ENCODE peak calls at places on chromosomes 12 and 14, in ten cellular contexts. One of them, this sample, is unnamed.

GRCh38 chr12:88339254-88339949 is 197.3 kb downstream of the TMTC3 start:
- DNase-seq in cardiac muscle cell: no peak
- DNase-seq in mucosa of descending colon: no peak
- DNase-seq in fibroblast of mammary gland: peak; percentile 92
- DNase-seq in colonic mucosa: no peak
- DNase-seq in AG09309: no peak
- DNase-seq in left lung: no peak
- DNase-seq in brain microvascular endothelial cell: no peak
- DNase-seq in RWPE2: no peak
- DNase-seq in heart left ventricle: no peak
- DNase-seq in this sample: no peak

GRCh38 chr14:101581806-101582205 is 20.5 kb downstream of the DIO3 start:
- DNase-seq in cardiac muscle cell: no peak
- DNase-seq in mucosa of descending colon: peak; percentile 19
- DNase-seq in fibroblast of mammary gland: no peak
- DNase-seq in colonic mucosa: no peak
- DNase-seq in AG09309: no peak
- DNase-seq in left lung: no peak
- DNase-seq in brain microvascular endothelial cell: no peak
- DNase-seq in RWPE2: no peak
- DNase-seq in heart left ventricle: peak; percentile 11
- DNase-seq in this sample: no peak

GRCh38 chr14:59484611-59485174 is 376 bp downstream of the JKAMP start:
- DNase-seq in cardiac muscle cell: no peak
- DNase-seq in mucosa of descending colon: no peak
- DNase-seq in fibroblast of mammary gland: peak; percentile 37
- DNase-seq in colonic mucosa: no peak
- DNase-seq in AG09309: no peak
- DNase-seq in left lung: no peak
- DNase-seq in brain microvascular endothelial cell: no peak
- DNase-seq in RWPE2: no peak
- DNase-seq in heart left ventricle: no peak
- DNase-seq in this sample: no peak

GRCh38 chr12:89129471-89129870 is 222.8 kb downstream of the DUSP6 start:
- DNase-seq in cardiac muscle cell: no peak
- DNase-seq in mucosa of descending colon: no peak
- DNase-seq in fibroblast of mammary gland: no peak
- DNase-seq in colonic mucosa: no peak
- DNase-seq in AG09309: no peak
- DNase-seq in left lung: no peak
- DNase-seq in brain microvascular endothelial cell: no peak
- DNase-seq in RWPE2: no peak
- DNase-seq in heart left ventricle: no peak
- DNase-seq in this sample: no peak

GRCh38 chr12:84599539-84599938 is 313.1 kb downstream of the SLC6A15 start:
- DNase-seq in cardiac muscle cell: no peak
- DNase-seq in mucosa of descending colon: no peak
- DNase-seq in fibroblast of mammary gland: peak; percentile 49
- DNase-seq in colonic mucosa: no peak
- DNase-seq in AG09309: peak; percentile 7
- DNase-seq in left lung: no peak
- DNase-seq in brain microvascular endothelial cell: peak; percentile 59
- DNase-seq in RWPE2: no peak
- DNase-seq in heart left ventricle: no peak
- DNase-seq in this sample: no peak

GRCh38 chr12:116492703-116493324 is 66.4 kb upstream of the MAP1LC3B2 start:
- DNase-seq in cardiac muscle cell: no peak
- DNase-seq in mucosa of descending colon: no peak
- DNase-seq in fibroblast of mammary gland: peak; percentile 95
- DNase-seq in colonic mucosa: no peak
- DNase-seq in AG09309: peak; percentile 44
- DNase-seq in left lung: no peak
- DNase-seq in brain microvascular endothelial cell: peak; percentile 79
- DNase-seq in RWPE2: no peak
- DNase-seq in heart left ventricle: no peak
- DNase-seq in this sample: peak; percentile 67

GRCh38 chr12:131855521-131856142 is 27.4 kb downstream of the MMP17 start:
- DNase-seq in cardiac muscle cell: no peak
- DNase-seq in mucosa of descending colon: no peak
- DNase-seq in fibroblast of mammary gland: no peak
- DNase-seq in colonic mucosa: no peak
- DNase-seq in AG09309: no peak
- DNase-seq in left lung: no peak
- DNase-seq in brain microvascular endothelial cell: no peak
- DNase-seq in RWPE2: no peak
- DNase-seq in heart left ventricle: no peak
- DNase-seq in this sample: no peak

GRCh38 chr12:115354007-115354452 is 670.1 kb upstream of the TBX3 start:
- DNase-seq in cardiac muscle cell: no peak
- DNase-seq in mucosa of descending colon: no peak
- DNase-seq in fibroblast of mammary gland: peak; percentile 98
- DNase-seq in colonic mucosa: peak; percentile 56
- DNase-seq in AG09309: peak; percentile 88
- DNase-seq in left lung: peak; percentile 46
- DNase-seq in brain microvascular endothelial cell: peak; percentile 97
- DNase-seq in RWPE2: peak; percentile 82
- DNase-seq in heart left ventricle: peak; percentile 69
- DNase-seq in this sample: peak; percentile 75

DNA sequence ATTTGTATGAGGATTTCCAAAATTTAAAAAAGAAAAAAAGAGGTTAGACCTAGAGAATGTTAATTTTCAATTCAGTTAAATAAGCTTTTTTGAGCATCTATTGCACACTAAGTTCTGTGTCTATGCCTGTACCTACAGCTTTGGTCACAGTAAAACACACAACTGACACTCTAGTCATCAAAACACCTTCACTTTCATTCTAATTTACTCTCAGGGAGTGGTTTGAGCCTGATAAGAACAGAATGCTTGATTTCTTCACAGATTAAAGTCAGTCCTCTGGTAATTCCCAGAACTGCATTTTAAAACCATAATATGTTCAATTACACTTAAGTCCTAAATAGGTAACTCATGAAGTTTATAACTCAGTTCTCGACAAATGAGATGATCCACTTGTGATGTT is 9.2 kb downstream of the SLC5A8 start:
- DNase-seq in cardiac muscle cell: no peak
- DNase-seq in mucosa of descending colon: no peak
- DNase-seq in fibroblast of mammary gland: no peak
- DNase-seq in colonic mucosa: no peak
- DNase-seq in AG09309: no peak
- DNase-seq in left lung: no peak
- DNase-seq in brain microvascular endothelial cell: no peak
- DNase-seq in RWPE2: no peak
- DNase-seq in heart left ventricle: no peak
- DNase-seq in this sample: no peak
- H3K4me3 ChIP-seq in cardiac muscle cell: no peak overlapping the region
- H3K4me3 ChIP-seq in mucosa of descending colon: no peak overlapping the region
- H3K4me3 ChIP-seq in fibroblast of mammary gland: no peak overlapping the region
- H3K4me3 ChIP-seq in colonic mucosa: no peak overlapping the region
- H3K4me3 ChIP-seq in AG09309: no peak overlapping the region
- H3K4me3 ChIP-seq in left lung: no peak overlapping the region
- H3K4me3 ChIP-seq in brain microvascular endothelial cell: no peak overlapping the region
- H3K4me3 ChIP-seq in RWPE2: no peak overlapping the region
- H3K4me3 ChIP-seq in heart left ventricle: no peak overlapping the region
- H3K4me3 ChIP-seq in this sample: no peak overlapping the region

DNA sequence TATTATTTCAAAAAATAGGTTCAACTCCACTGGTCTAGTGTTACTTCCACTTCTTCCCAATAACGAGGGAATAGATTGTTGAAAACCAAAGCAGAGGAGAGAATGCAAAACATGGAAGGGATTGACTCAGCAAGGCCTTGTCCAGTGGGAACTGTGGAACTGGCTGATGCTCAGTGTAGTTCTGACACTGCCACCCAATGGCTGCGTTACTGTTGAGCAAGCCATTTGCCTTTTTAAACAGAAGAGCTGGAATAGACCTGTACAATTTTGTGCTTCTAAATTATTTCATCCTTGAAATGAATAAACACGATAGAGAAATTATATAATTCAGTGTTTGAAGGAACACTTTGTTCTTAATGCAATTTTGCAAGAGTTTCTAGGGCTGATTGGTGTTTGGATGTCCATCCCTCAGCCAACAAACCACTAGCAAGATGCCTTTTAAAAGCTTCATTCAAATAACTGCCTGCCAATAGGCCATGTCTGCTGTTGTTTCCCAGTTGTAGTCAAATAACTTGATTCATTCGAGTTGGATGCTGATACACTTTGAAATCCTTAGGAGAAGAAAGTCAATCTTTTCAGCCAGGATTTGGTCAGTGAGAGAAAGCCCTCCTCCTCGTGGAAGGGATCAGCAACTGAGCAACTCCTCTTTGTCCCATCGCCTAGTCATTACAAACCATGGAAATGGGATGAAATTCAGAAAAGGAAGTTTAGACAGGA is 7.2 kb upstream of the MGP start:
- DNase-seq in cardiac muscle cell: no peak
- DNase-seq in mucosa of descending colon: no peak
- DNase-seq in fibroblast of mammary gland: peak; percentile 71
- DNase-seq in colonic mucosa: no peak
- DNase-seq in AG09309: no peak
- DNase-seq in left lung: no peak
- DNase-seq in brain microvascular endothelial cell: peak; percentile 40
- DNase-seq in RWPE2: no peak
- DNase-seq in heart left ventricle: peak; percentile 52
- DNase-seq in this sample: no peak
- TF ChIP-seq CTCF in cardiac muscle cell: peak; percentile 20
- TF ChIP-seq CTCF in mucosa of descending colon: no peak
- TF ChIP-seq CTCF in fibroblast of mammary gland: peak; percentile 33
- TF ChIP-seq CTCF in colonic mucosa: no peak
- TF ChIP-seq CTCF in AG09309: peak; percentile 29
- TF ChIP-seq CTCF in left lung: no peak
- TF ChIP-seq CTCF in brain microvascular endothelial cell: peak; percentile 41
- TF ChIP-seq CTCF in RWPE2: no peak
- TF ChIP-seq CTCF in heart left ventricle: no peak
- TF ChIP-seq CTCF in this sample: peak; percentile 42

GRCh38 chr12:48997719-48998496 is 1.3 kb downstream of the DDN start:
- DNase-seq in cardiac muscle cell: no peak
- DNase-seq in mucosa of descending colon: peak; percentile 65
- DNase-seq in fibroblast of mammary gland: no peak
- DNase-seq in colonic mucosa: no peak
- DNase-seq in AG09309: no peak
- DNase-seq in left lung: no peak
- DNase-seq in brain microvascular endothelial cell: no peak
- DNase-seq in RWPE2: no peak
- DNase-seq in heart left ventricle: peak; percentile 31
- DNase-seq in this sample: no peak

GRCh38 chr12:48996794-48997718 is 2.1 kb downstream of the DDN start:
- DNase-seq in cardiac muscle cell: peak; percentile 92
- DNase-seq in mucosa of descending colon: peak; percentile 82
- DNase-seq in fibroblast of mammary gland: peak; percentile 57
- DNase-seq in colonic mucosa: peak; percentile 82
- DNase-seq in AG09309: no peak
- DNase-seq in left lung: peak; percentile 84
- DNase-seq in brain microvascular endothelial cell: peak; percentile 71
- DNase-seq in RWPE2: no peak
- DNase-seq in heart left ventricle: peak; percentile 85
- DNase-seq in this sample: no peak

GRCh38 chr12:48999371-49000131 is at the start of gene DDN:
- DNase-seq in cardiac muscle cell: peak; percentile 83
- DNase-seq in mucosa of descending colon: peak; percentile 62
- DNase-seq in fibroblast of mammary gland: no peak
- DNase-seq in colonic mucosa: no peak
- DNase-seq in AG09309: no peak
- DNase-seq in left lung: no peak
- DNase-seq in brain microvascular endothelial cell: peak; percentile 54
- DNase-seq in RWPE2: no peak
- DNase-seq in heart left ventricle: peak; percentile 71
- DNase-seq in this sample: no peak

GRCh38 chr12:49000346-49000745 is 1.2 kb upstream of the DDN start:
- DNase-seq in cardiac muscle cell: no peak
- DNase-seq in mucosa of descending colon: no peak
- DNase-seq in fibroblast of mammary gland: no peak
- DNase-seq in colonic mucosa: no peak
- DNase-seq in AG09309: no peak
- DNase-seq in left lung: no peak
- DNase-seq in brain microvascular endothelial cell: no peak
- DNase-seq in RWPE2: no peak
- DNase-seq in heart left ventricle: peak; percentile 10
- DNase-seq in this sample: no peak

DNA sequence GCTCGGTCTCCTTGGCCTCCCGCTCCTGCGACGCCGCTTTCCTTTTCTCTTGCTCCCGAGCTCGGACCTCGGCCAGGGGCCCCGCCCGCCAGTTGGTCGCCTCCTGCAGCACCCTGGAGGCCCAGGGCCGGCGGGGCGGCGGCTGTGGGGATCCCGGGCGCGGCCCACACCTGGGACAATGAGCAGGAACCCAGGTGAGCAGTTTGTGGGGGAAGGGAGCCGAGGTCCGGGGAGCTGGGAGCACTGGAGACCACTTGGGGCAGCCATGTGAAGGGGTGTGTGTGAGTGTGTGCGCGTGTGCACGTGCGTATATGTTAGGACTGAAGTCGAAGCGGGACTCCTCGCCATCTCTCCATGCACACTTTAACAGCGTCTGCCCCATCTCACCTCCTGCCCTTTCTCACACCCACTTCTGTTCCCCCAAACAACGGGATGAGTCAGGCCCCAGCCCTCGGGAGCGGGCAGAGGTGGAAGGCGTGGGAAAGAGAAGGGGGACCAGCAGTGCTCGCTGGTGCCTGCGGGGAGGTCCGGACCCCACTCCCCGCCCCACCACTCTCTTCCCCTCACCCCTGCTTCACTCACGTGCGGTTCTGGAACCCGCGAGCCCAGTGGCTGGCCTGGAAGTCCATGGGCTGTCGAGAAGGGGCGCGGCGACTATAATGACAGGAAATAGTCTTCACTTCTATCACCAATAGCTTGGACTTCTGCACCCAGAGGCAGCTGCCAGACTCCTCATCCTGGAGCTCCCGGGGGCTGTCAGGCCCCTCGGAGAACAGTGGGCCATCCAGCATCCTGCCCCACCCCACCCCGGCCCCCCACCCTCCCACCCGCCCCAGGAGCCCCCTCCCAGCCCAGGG is 450 bp downstream of the DDN start:
- DNase-seq in cardiac muscle cell: no peak
- DNase-seq in mucosa of descending colon: peak; percentile 63
- DNase-seq in fibroblast of mammary gland: peak; percentile 42
- DNase-seq in colonic mucosa: peak; percentile 54
- DNase-seq in AG09309: no peak
- DNase-seq in left lung: no peak
- DNase-seq in brain microvascular endothelial cell: no peak
- DNase-seq in RWPE2: no peak
- DNase-seq in heart left ventricle: peak; percentile 36
- DNase-seq in this sample: no peak
- H3K4me3 ChIP-seq in cardiac muscle cell: peak overlapping the region; percentile 27
- H3K4me3 ChIP-seq in mucosa of descending colon: no peak overlapping the region
- H3K4me3 ChIP-seq in fibroblast of mammary gland: peak overlapping the region; percentile 7
- H3K4me3 ChIP-seq in colonic mucosa: peak overlapping the region; percentile 45
- H3K4me3 ChIP-seq in AG09309: peak overlapping the region; percentile 31
- H3K4me3 ChIP-seq in left lung: peak overlapping the region; percentile 52
- H3K4me3 ChIP-seq in brain microvascular endothelial cell: peak overlapping the region; percentile 36
- H3K4me3 ChIP-seq in RWPE2: peak overlapping the region; percentile 32
- H3K4me3 ChIP-seq in heart left ventricle: peak overlapping the region; percentile 61
- H3K4me3 ChIP-seq in this sample: peak overlapping the region; percentile 37

DNA sequence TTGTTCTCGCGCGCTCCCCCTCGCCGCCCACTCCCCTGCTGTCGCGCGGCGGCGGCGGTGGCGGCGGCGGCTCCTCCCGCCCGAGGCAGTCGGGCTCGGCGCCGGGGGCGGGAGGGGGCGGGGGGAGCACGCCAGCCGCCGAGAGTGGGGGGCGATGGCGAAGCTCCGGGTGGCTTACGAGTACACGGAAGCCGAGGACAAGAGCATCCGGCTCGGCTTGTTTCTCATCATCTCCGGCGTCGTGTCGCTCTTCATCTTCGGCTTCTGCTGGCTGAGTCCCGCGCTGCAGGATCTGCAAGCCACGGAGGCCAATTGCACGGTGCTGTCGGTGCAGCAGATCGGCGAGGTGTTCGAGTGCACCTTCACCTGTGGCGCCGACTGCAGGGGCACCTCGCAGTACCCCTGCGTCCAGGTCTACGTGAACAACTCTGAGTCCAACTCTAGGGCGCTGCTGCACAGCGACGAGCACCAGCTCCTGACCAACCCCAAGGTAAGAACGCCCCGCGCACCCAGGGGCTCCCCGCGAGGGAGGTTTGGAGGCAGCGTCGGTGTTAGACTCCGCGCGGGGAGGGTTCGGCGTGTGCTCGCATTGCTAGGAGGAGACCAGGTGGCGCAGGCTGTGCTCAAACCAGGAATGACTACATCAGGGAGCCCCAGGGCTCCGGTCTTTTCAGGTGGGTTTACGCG is 634 bp downstream of the KCNMB4 start:
- DNase-seq in cardiac muscle cell: peak; percentile 72
- DNase-seq in mucosa of descending colon: peak; percentile 66
- DNase-seq in fibroblast of mammary gland: peak; percentile 19
- DNase-seq in colonic mucosa: peak; percentile 37
- DNase-seq in AG09309: no peak
- DNase-seq in left lung: peak; percentile 43
- DNase-seq in brain microvascular endothelial cell: peak; percentile 20
- DNase-seq in RWPE2: peak; percentile 56
- DNase-seq in heart left ventricle: no peak
- DNase-seq in this sample: no peak
- TF ChIP-seq CTCF in cardiac muscle cell: no peak
- TF ChIP-seq CTCF in mucosa of descending colon: no peak
- TF ChIP-seq CTCF in fibroblast of mammary gland: no peak
- TF ChIP-seq CTCF in colonic mucosa: no peak
- TF ChIP-seq CTCF in AG09309: no peak
- TF ChIP-seq CTCF in left lung: no peak
- TF ChIP-seq CTCF in brain microvascular endothelial cell: no peak
- TF ChIP-seq CTCF in RWPE2: peak; percentile 6
- TF ChIP-seq CTCF in heart left ventricle: no peak
- TF ChIP-seq CTCF in this sample: no peak

This sample was measured in epithelial cell of proximal tubule.